ENCODE peak calls at places on chromosome 10, in five cellular contexts. E, S, Q, K and R are unnamed samples. For H3K4me1 and H3K36me3, the result is how much of the 10 kb centered on the place peaks cover.

GRCh38 chr10:114708717-114709352 is 50.8 kb upstream of the ABLIM1 start:
- DNase-seq in K (peak), S (no peak), Q (no peak), E (no peak), R (no peak)

GRCh38 chr10:121974019-121974534 is 940 bp downstream of the NSMCE4A start:
- DNase-seq in K (no peak), S (no peak), E (no peak), Q (no peak), R (no peak)

GRCh38 chr10:91536101-91536500 is 96.8 kb downstream of the PPP1R3C start:
- DNase-seq in Q (no peak), S (no peak), K (no peak), E (no peak), R (peak)

GRCh38 chr10:19819419-19820033 is 3.3 kb downstream of the PLXDC2 start:
- DNase-seq in E (peak), S (peak), Q (no peak), K (peak), R (no peak)

GRCh38 chr10:11042375-11042774 is 24.7 kb downstream of the CELF2 start:
- DNase-seq in E (no peak), Q (no peak), K (no peak), S (no peak), R (no peak)

GRCh38 chr10:58178811-58179210 is 88.9 kb downstream of the IPMK start:
- DNase-seq in K (peak), Q (no peak), S (no peak), E (no peak), R (no peak)

GRCh38 chr10:71837085-71837827 is 13.8 kb downstream of the PSAP start:
- DNase-seq in Q (no peak), S (no peak), E (peak), K (peak), R (no peak)

GRCh38 chr10:8840356-8840755 is 785.9 kb downstream of the GATA3 start:
- DNase-seq in E (no peak), S (no peak), K (no peak), Q (no peak), R (no peak)

GRCh38 chr10:60942604-60943269 is 1.2 kb downstream of the RHOBTB1 start:
- DNase-seq in K (no peak), S (peak), E (no peak), Q (no peak), R (peak)

GRCh38 chr10:3766046-3766761 is 18.8 kb downstream of the KLF6 start:
- DNase-seq in S (no peak), K (peak), E (no peak), Q (no peak), R (no peak)

GRCh38 chr10:70459061-70459770 is 17.7 kb upstream of the NODAL start:
- DNase-seq in Q (no peak), E (peak), S (no peak), K (no peak), R (no peak)

GRCh38 chr10:43396928-43397624 is 11.9 kb downstream of the HNRNPF start:
- DNase-seq in E (peak), S (peak), Q (peak), K (peak), R (peak)

GRCh38 chr10:106487726-106488125 is 676.8 kb downstream of the SORCS1 start:
- DNase-seq in E (no peak), K (no peak), Q (no peak), S (no peak), R (no peak)

GRCh38 chr10:48813825-48814224 is 125.8 kb downstream of the LRRC18 start:
- DNase-seq in K (no peak), E (no peak), Q (no peak), S (no peak), R (no peak)

GRCh38 chr10:89001024-89001423 is 10.4 kb downstream of the FAS start:
- DNase-seq in K (no peak), Q (no peak), E (no peak), S (no peak), R (no peak)

GRCh38 chr10:63455507-63455906 is 10.3 kb downstream of the JMJD1C start:
- DNase-seq in S (no peak), K (no peak), Q (no peak), E (no peak), R (no peak)

GRCh38 chr10:114520453-114520852 is 116.2 kb upstream of the AFAP1L2 start:
- DNase-seq in K (peak), E (no peak), Q (no peak), S (no peak), R (no peak)

GRCh38 chr10:27816305-27816704 is 70.7 kb upstream of the MKX start:
- DNase-seq in E (no peak), S (no peak), Q (no peak), K (no peak), R (no peak)

GRCh38 chr10:90136731-90137316 is 435.4 kb downstream of the KIF20B start:
- DNase-seq in E (peak), Q (no peak), K (no peak), S (no peak), R (no peak)

GRCh38 chr10:69861251-69862240 is 59.8 kb downstream of the COL13A1 start:
- DNase-seq in K (peak), E (no peak), S (no peak), Q (no peak), R (no peak)

GRCh38 chr10:31604141-31604540 is 285.1 kb downstream of the ZEB1 start:
- DNase-seq in S (no peak), E (no peak), K (no peak), Q (no peak), R (peak)

GRCh38 chr10:88820990-88821389 is 18.5 kb downstream of the LIPM start:
- DNase-seq in Q (no peak), K (peak), S (no peak), E (no peak), R (no peak)

GRCh38 chr10:60496181-60496580 is 106.5 kb upstream of the ANK3 start:
- DNase-seq in Q (no peak), K (no peak), E (no peak), S (no peak), R (no peak)

GRCh38 chr10:69494626-69495558 is 43.6 kb downstream of the TSPAN15 start:
- DNase-seq in E (peak), Q (no peak), K (no peak), S (no peak), R (no peak)

GRCh38 chr10:4434536-4435071 is 391.4 kb upstream of the AKR1E2 start:
- DNase-seq in Q (no peak), E (no peak), S (no peak), K (no peak), R (no peak)

GRCh38 chr10:88409236-88409635 is 173.9 kb downstream of the RNLS start:
- DNase-seq in E (no peak), Q (no peak), K (peak), S (no peak), R (no peak)

GRCh38 chr10:4012848-4013247 is 227.8 kb upstream of the KLF6 start:
- DNase-seq in E (no peak), Q (no peak), K (no peak), S (no peak), R (no peak)

GRCh38 chr10:84826704-84827103 is 498.3 kb downstream of the CCSER2 start:
- DNase-seq in S (no peak), E (peak), Q (no peak), K (no peak), R (no peak)

GRCh38 chr10:117399341-117400196 is 24.3 kb upstream of the PDZD8 start:
- DNase-seq in K (peak), E (no peak), Q (no peak), S (no peak), R (no peak)

GRCh38 chr10:21831986-21832735 is 171.4 kb downstream of the DNAJC1 start:
- DNase-seq in Q (no peak), S (no peak), E (no peak), K (peak), R (no peak)

GRCh38 chr10:58701398-58702135 is 188.9 kb downstream of the BICC1 start:
- DNase-seq in S (no peak), K (peak), E (no peak), Q (no peak), R (peak)

GRCh38 chr10:87550741-87551140 is 46.0 kb downstream of the MINPP1 start:
- DNase-seq in E (peak), K (peak), S (no peak), Q (no peak), R (no peak)

GRCh38 chr10:132626761-132627735 is 89.5 kb downstream of the INPP5A start:
- DNase-seq in S (no peak), E (no peak), Q (no peak), K (no peak), R (peak)

GRCh38 chr10:33321516-33321915 is 13.0 kb downstream of the NRP1 start:
- DNase-seq in K (no peak), Q (no peak), S (no peak), E (no peak), R (no peak)

GRCh38 chr10:116353817-116354216 is 29.6 kb downstream of the CCDC172 start:
- DNase-seq in K (peak), S (no peak), Q (no peak), E (no peak), R (no peak)

GRCh38 chr10:44045020-44045419 is 339.9 kb downstream of the CXCL12 start:
- DNase-seq in Q (no peak), E (no peak), K (no peak), S (no peak), R (no peak)

DNA sequence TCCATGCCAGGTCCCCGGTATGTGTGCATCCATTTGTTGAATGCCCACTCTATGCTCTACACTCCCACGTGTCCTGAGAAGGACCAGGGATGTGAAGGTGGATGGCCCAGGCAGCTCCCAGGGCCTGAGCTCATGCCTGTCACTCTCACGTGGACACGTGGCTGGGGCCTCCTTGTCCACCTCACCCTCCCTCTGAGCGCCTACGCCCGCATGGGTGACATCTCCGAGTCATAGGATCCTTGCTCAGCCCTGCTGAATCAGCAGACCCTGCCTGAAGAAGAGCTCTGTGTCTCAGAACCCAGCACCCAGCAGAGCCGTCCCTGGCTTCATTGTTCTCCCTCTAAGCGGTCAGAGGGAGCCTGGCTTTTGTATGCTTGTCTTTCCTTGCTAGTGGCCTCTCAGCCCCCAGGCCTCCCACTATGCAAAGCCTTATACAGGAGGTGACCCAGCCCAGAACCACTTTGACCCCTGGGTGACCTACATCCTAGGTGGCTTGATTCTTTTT is 107.9 kb upstream of the PPIF start:
- DNase-seq in K (peak), S (no peak), Q (no peak), E (peak), R (no peak)
- H3K4me1 ChIP-seq in K (half or more), S (under half), Q (under half), E (half or more), R (under half)

GRCh38 chr10:79209340-79209739 is 137.9 kb upstream of the PPIF start:
- DNase-seq in Q (no peak), E (no peak), K (no peak), S (no peak), R (no peak)

GRCh38 chr10:79207096-79207357 is 138.3 kb downstream of the ZMIZ1 start:
- DNase-seq in Q (no peak), K (no peak), S (no peak), E (no peak), R (no peak)

GRCh38 chr10:79209831-79210230 is 137.4 kb upstream of the PPIF start:
- DNase-seq in Q (no peak), K (no peak), E (no peak), S (no peak), R (no peak)

GRCh38 chr10:79207726-79208125 is 139.0 kb downstream of the ZMIZ1 start:
- DNase-seq in E (no peak), Q (no peak), K (no peak), S (no peak), R (no peak)

GRCh38 chr10:79208251-79208983 is 138.9 kb upstream of the PPIF start:
- DNase-seq in S (no peak), Q (no peak), E (no peak), K (no peak), R (no peak)
- H3K27ac ChIP-seq in S (no peak), Q (no peak), E (no peak), K (no peak), R (no peak)

GRCh38 chr10:113151178-113151577 is 201.1 kb downstream of the TCF7L2 start:
- DNase-seq in K (no peak), E (no peak), S (no peak), Q (no peak), R (no peak)
- H3K36me3 ChIP-seq in K (under half), E (under half), S (under half), Q (under half), R (under half)

GRCh38 chr10:131088619-131089018 is 222.9 kb downstream of the TCERG1L start:
- DNase-seq in K (no peak), Q (no peak), S (no peak), E (peak), R (no peak)

GRCh38 chr10:131091682-131092081 is 219.8 kb downstream of the TCERG1L start:
- DNase-seq in S (no peak), Q (no peak), E (no peak), K (no peak), R (no peak)

GRCh38 chr10:131089150-131089549 is 222.4 kb downstream of the TCERG1L start:
- DNase-seq in Q (no peak), S (no peak), K (no peak), E (no peak), R (no peak)

GRCh38 chr10:131090761-131091661 is 220.5 kb downstream of the TCERG1L start:
- DNase-seq in S (no peak), Q (no peak), E (no peak), K (no peak), R (no peak)

GRCh38 chr10:131089861-131090260 is 221.7 kb downstream of the TCERG1L start:
- DNase-seq in E (no peak), S (no peak), Q (no peak), K (no peak), R (no peak)
- H3K4me1 ChIP-seq in E (under half), S (under half), Q (under half), K (under half), R (under half)

GRCh38 chr10:126088144-126088543 is 191.8 kb downstream of the FANK1 start:
- DNase-seq in Q (no peak), K (no peak), E (no peak), S (no peak), R (no peak)

GRCh38 chr10:126092806-126093205 is 196.4 kb downstream of the FANK1 start:
- DNase-seq in Q (no peak), S (no peak), E (no peak), K (no peak), R (no peak)

GRCh38 chr10:126087274-126087673 is 190.9 kb downstream of the FANK1 start:
- DNase-seq in Q (no peak), K (no peak), E (no peak), S (no peak), R (no peak)

GRCh38 chr10:126094537-126094936 is 198.2 kb downstream of the FANK1 start:
- DNase-seq in K (no peak), Q (no peak), S (no peak), E (no peak), R (no peak)

DNA sequence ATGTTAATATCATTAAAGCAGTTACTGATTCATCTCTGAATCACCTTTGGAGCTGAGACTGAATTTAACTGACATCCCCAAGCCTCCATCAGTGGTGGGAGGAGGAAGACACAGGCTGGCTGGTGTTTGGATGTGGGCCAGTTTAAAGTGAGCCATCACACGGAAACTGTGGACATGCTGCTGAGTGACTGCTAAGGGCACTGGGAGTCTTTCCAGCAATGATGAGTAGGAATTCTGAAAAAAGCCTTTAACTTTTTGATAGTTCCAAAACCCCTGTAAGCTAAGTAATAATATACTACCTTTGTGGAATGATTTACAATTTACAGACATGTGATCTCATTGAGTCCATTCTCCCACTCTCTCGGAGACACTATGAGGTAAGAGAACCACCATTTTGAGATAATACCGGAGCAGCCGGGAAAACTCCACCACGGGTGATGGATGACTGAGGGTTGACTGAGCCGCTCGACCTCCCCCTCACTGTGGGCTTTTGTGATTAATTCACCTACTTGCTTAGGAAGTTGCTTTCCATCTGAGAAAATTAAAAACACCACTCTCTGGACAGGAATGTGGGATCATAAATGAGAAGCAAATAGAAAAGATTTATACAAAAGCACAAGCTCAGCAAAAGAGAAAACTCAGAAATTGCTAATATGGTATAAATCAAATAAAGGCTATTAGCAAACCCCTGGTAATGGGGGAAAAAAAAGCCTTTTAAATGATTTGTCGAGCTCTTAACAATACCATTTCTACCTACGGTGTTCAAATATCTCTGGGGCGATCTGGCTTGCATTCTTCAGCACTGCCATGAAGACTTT is 194.8 kb downstream of the FANK1 start:
- DNase-seq in K (peak), E (no peak), S (no peak), Q (no peak), R (no peak)
- H3K27ac ChIP-seq in K (peak), E (no peak), S (no peak), Q (no peak), R (no peak)

DNA sequence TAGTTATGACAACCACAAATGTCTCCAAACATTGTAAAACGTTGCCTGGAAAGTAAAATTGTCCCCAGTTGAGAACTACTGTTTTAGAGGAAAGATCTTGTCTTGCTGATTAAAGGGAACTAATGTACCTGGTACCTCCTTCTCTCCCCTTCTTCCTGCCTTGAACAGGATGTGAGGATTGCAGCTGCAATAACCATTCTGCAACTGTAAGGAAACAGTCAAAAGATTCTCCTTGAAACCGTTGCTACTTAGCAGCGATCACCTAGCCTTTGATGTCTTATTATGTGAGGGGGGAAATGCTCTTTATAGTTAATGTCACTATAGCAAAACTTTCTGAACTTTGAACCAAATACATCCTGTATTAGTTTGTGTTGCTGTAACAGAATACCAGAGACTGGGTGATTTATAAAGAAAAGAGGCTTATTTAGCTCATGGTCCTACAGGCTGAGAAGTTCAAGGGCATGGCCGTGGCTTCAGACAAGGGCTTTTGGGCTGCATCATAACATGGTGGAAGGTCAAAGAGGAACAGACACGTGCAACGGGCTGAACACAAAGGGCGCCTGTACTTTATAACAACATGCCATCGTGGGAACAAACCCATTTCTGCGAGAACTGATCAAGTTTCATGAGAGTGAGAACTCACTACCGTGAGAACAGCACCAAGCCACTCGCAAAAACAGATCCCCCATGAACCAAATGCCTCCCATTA is 54.2 kb upstream of the PARD3 start:
- DNase-seq in Q (no peak), S (no peak), K (no peak), E (no peak), R (no peak)
- H3K36me3 ChIP-seq in Q (under half), S (under half), K (under half), E (under half), R (under half)

DNA sequence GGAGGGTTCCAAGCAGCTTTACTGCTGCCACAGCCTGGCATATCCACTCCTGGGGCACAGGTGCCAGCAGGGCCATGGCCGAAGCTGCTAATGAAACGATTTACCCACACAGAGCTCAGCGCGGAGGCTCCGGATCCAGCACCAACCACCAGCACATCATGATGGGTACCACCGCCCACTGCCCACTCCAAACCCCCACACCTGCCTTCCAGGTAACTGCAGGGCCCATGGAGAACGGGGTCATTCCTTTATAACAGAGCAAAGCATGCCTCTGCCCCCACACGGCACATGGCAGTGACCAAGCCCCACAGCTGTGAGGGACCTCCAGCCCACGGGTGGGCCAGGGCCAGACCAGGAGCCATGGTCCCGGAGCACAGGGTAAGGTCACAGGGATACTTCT is 53.2 kb downstream of the EBF3 start:
- DNase-seq in K (no peak), Q (no peak), S (no peak), E (no peak), R (no peak)
- H3K4me1 ChIP-seq in K (under half), Q (under half), S (under half), E (under half), R (under half)

DNA sequence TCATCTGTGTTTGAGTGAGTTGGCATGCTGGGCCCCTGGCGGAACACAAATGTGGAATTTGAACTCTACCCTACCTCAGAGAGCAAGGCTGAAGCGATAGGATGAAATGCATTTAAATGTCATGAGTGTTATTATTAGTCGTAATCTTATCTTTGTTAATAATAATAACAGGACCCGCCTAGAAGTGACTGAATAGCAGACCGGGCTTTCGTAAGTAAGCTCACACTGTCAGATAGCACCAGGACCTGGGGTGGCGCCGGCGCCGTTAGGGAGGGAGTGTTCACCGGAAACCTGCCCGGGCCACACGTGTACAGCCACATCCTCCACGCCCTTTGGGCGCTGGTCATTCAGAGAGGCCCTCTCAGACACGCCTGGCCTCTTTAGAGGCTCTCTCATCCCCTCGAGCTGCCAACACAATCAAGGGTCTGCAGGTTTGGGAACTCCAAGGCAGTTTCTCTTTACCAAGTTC is 63.6 kb downstream of the GRK5 start:
- DNase-seq in Q (peak), E (no peak), K (no peak), S (peak), R (peak)
- H3K27ac ChIP-seq in Q (peak), E (no peak), K (no peak), S (peak), R (peak)